ENCODE peak calls at places on chromosomes 12 and 14, in seven cellular contexts. One of them, this sample, is unnamed. For H3K9me3 and H3K4me1, the result is how much of the 10 kb centered on the place peaks cover.

GRCh38 chr14:55572578-55572977 is 7.4 kb upstream of the KTN1 start:
- DNase-seq in stomach: peak
- DNase-seq in mammary epithelial cell: no peak
- DNase-seq in CD8-positive, alpha-beta T cell: no peak
- DNase-seq in H9: no peak
- DNase-seq in A549: no peak
- DNase-seq in K562: peak
- DNase-seq in this sample: no peak

GRCh38 chr14:30385925-30386324 is 173.0 kb upstream of the G2E3 start:
- DNase-seq in stomach: no peak
- DNase-seq in mammary epithelial cell: no peak
- DNase-seq in CD8-positive, alpha-beta T cell: no peak
- DNase-seq in H9: no peak
- DNase-seq in A549: no peak
- DNase-seq in K562: no peak
- DNase-seq in this sample: no peak

GRCh38 chr12:67650528-67651379 is 2.2 kb downstream of the DYRK2 start:
- DNase-seq in stomach: no peak
- DNase-seq in mammary epithelial cell: no peak
- DNase-seq in CD8-positive, alpha-beta T cell: no peak
- DNase-seq in H9: no peak
- DNase-seq in A549: no peak
- DNase-seq in K562: no peak
- DNase-seq in this sample: no peak

GRCh38 chr14:102527255-102528232 is 18.0 kb upstream of the ANKRD9 start:
- DNase-seq in stomach: peak
- DNase-seq in mammary epithelial cell: peak
- DNase-seq in CD8-positive, alpha-beta T cell: no peak
- DNase-seq in H9: no peak
- DNase-seq in A549: peak
- DNase-seq in K562: no peak
- DNase-seq in this sample: no peak

GRCh38 chr12:47024463-47024862 is 55.0 kb upstream of the PCED1B start:
- DNase-seq in stomach: no peak
- DNase-seq in mammary epithelial cell: peak
- DNase-seq in CD8-positive, alpha-beta T cell: no peak
- DNase-seq in H9: no peak
- DNase-seq in A549: no peak
- DNase-seq in K562: no peak
- DNase-seq in this sample: no peak

GRCh38 chr12:95142752-95143151 is 69.3 kb upstream of the NR2C1 start:
- DNase-seq in stomach: no peak
- DNase-seq in mammary epithelial cell: no peak
- DNase-seq in CD8-positive, alpha-beta T cell: no peak
- DNase-seq in H9: no peak
- DNase-seq in A549: no peak
- DNase-seq in K562: no peak
- DNase-seq in this sample: no peak

GRCh38 chr14:101736585-101736984 is 24.9 kb upstream of the PPP2R5C start:
- DNase-seq in stomach: no peak
- DNase-seq in mammary epithelial cell: no peak
- DNase-seq in CD8-positive, alpha-beta T cell: no peak
- DNase-seq in H9: no peak
- DNase-seq in A549: no peak
- DNase-seq in K562: no peak
- DNase-seq in this sample: no peak

GRCh38 chr12:82627799-82628198 is 58.9 kb upstream of the TMTC2 start:
- DNase-seq in stomach: no peak
- DNase-seq in mammary epithelial cell: peak
- DNase-seq in CD8-positive, alpha-beta T cell: no peak
- DNase-seq in H9: peak
- DNase-seq in A549: peak
- DNase-seq in K562: no peak
- DNase-seq in this sample: no peak

GRCh38 chr12:30719060-30719459 is 23.4 kb upstream of the IPO8 start:
- DNase-seq in stomach: no peak
- DNase-seq in mammary epithelial cell: peak
- DNase-seq in CD8-positive, alpha-beta T cell: no peak
- DNase-seq in H9: no peak
- DNase-seq in A549: no peak
- DNase-seq in K562: no peak
- DNase-seq in this sample: no peak

GRCh38 chr12:49990269-49990668 is 17.5 kb downstream of the AQP6 start:
- DNase-seq in stomach: no peak
- DNase-seq in mammary epithelial cell: no peak
- DNase-seq in CD8-positive, alpha-beta T cell: no peak
- DNase-seq in H9: no peak
- DNase-seq in A549: no peak
- DNase-seq in K562: no peak
- DNase-seq in this sample: no peak

GRCh38 chr12:108570743-108571603 is 8.6 kb downstream of the ISCU start:
- DNase-seq in stomach: no peak
- DNase-seq in mammary epithelial cell: no peak
- DNase-seq in CD8-positive, alpha-beta T cell: peak
- DNase-seq in H9: no peak
- DNase-seq in A549: peak
- DNase-seq in K562: no peak
- DNase-seq in this sample: no peak

GRCh38 chr14:71166434-71166833 is 259.2 kb downstream of the PCNX1 start:
- DNase-seq in stomach: no peak
- DNase-seq in mammary epithelial cell: peak
- DNase-seq in CD8-positive, alpha-beta T cell: no peak
- DNase-seq in H9: no peak
- DNase-seq in A549: peak
- DNase-seq in K562: peak
- DNase-seq in this sample: no peak

GRCh38 chr12:16939871-16940306 is 333.9 kb upstream of the LMO3 start:
- DNase-seq in stomach: peak
- DNase-seq in mammary epithelial cell: peak
- DNase-seq in CD8-positive, alpha-beta T cell: no peak
- DNase-seq in H9: peak
- DNase-seq in A549: peak
- DNase-seq in K562: peak
- DNase-seq in this sample: no peak

GRCh38 chr12:27610380-27610779 is 85.9 kb upstream of the REP15 start:
- DNase-seq in stomach: no peak
- DNase-seq in mammary epithelial cell: peak
- DNase-seq in CD8-positive, alpha-beta T cell: no peak
- DNase-seq in H9: no peak
- DNase-seq in A549: peak
- DNase-seq in K562: no peak
- DNase-seq in this sample: no peak

GRCh38 chr14:23114669-23115491 is 4.2 kb downstream of the CEBPE start:
- DNase-seq in stomach: no peak
- DNase-seq in mammary epithelial cell: peak
- DNase-seq in CD8-positive, alpha-beta T cell: no peak
- DNase-seq in H9: no peak
- DNase-seq in A549: peak
- DNase-seq in K562: no peak
- DNase-seq in this sample: no peak

GRCh38 chr12:4251228-4251891 is 22.2 kb upstream of the CCND2 start:
- DNase-seq in stomach: no peak
- DNase-seq in mammary epithelial cell: no peak
- DNase-seq in CD8-positive, alpha-beta T cell: no peak
- DNase-seq in H9: no peak
- DNase-seq in A549: no peak
- DNase-seq in K562: no peak
- DNase-seq in this sample: no peak

GRCh38 chr12:11822071-11822818 is 172.8 kb downstream of the ETV6 start:
- DNase-seq in stomach: peak
- DNase-seq in mammary epithelial cell: peak
- DNase-seq in CD8-positive, alpha-beta T cell: no peak
- DNase-seq in H9: no peak
- DNase-seq in A549: no peak
- DNase-seq in K562: no peak
- DNase-seq in this sample: peak

GRCh38 chr12:30602678-30603077 is 93.0 kb downstream of the IPO8 start:
- DNase-seq in stomach: no peak
- DNase-seq in mammary epithelial cell: no peak
- DNase-seq in CD8-positive, alpha-beta T cell: no peak
- DNase-seq in H9: no peak
- DNase-seq in A549: no peak
- DNase-seq in K562: no peak
- DNase-seq in this sample: no peak

GRCh38 chr12:131040491-131040890 is 86.8 kb downstream of the ADGRD1 start:
- DNase-seq in stomach: no peak
- DNase-seq in mammary epithelial cell: no peak
- DNase-seq in CD8-positive, alpha-beta T cell: no peak
- DNase-seq in H9: no peak
- DNase-seq in A549: no peak
- DNase-seq in K562: no peak
- DNase-seq in this sample: no peak

GRCh38 chr14:68653754-68654153 is 139.1 kb downstream of the ZFP36L1 start:
- DNase-seq in stomach: no peak
- DNase-seq in mammary epithelial cell: no peak
- DNase-seq in CD8-positive, alpha-beta T cell: peak
- DNase-seq in H9: peak
- DNase-seq in A549: no peak
- DNase-seq in K562: no peak
- DNase-seq in this sample: no peak

GRCh38 chr12:107356266-107356936 is 263.1 kb upstream of the CRY1 start:
- DNase-seq in stomach: no peak
- DNase-seq in mammary epithelial cell: peak
- DNase-seq in CD8-positive, alpha-beta T cell: no peak
- DNase-seq in H9: no peak
- DNase-seq in A549: peak
- DNase-seq in K562: no peak
- DNase-seq in this sample: no peak

GRCh38 chr12:114399664-114400211 is 6.2 kb downstream of the TBX5 start:
- DNase-seq in stomach: no peak
- DNase-seq in mammary epithelial cell: peak
- DNase-seq in CD8-positive, alpha-beta T cell: no peak
- DNase-seq in H9: peak
- DNase-seq in A549: peak
- DNase-seq in K562: no peak
- DNase-seq in this sample: no peak

GRCh38 chr14:100241279-100241678 is 2.3 kb downstream of the YY1 start:
- DNase-seq in stomach: no peak
- DNase-seq in mammary epithelial cell: no peak
- DNase-seq in CD8-positive, alpha-beta T cell: no peak
- DNase-seq in H9: no peak
- DNase-seq in A549: no peak
- DNase-seq in K562: no peak
- DNase-seq in this sample: no peak
- H3K27ac ChIP-seq in stomach: peak
- H3K27ac ChIP-seq in mammary epithelial cell: peak
- H3K27ac ChIP-seq in CD8-positive, alpha-beta T cell: peak
- H3K27ac ChIP-seq in H9: no peak
- H3K27ac ChIP-seq in A549: peak
- H3K27ac ChIP-seq in K562: peak
- H3K27ac ChIP-seq in this sample: peak

GRCh38 chr14:47567273-47567672 is 108.1 kb downstream of the MDGA2 start:
- DNase-seq in stomach: no peak
- DNase-seq in mammary epithelial cell: no peak
- DNase-seq in CD8-positive, alpha-beta T cell: no peak
- DNase-seq in H9: no peak
- DNase-seq in A549: no peak
- DNase-seq in K562: no peak
- DNase-seq in this sample: no peak
- H3K9me3 ChIP-seq in stomach: under half
- H3K9me3 ChIP-seq in mammary epithelial cell: under half
- H3K9me3 ChIP-seq in CD8-positive, alpha-beta T cell: under half
- H3K9me3 ChIP-seq in H9: under half
- H3K9me3 ChIP-seq in A549: under half
- H3K9me3 ChIP-seq in K562: under half
- H3K9me3 ChIP-seq in this sample: under half

DNA sequence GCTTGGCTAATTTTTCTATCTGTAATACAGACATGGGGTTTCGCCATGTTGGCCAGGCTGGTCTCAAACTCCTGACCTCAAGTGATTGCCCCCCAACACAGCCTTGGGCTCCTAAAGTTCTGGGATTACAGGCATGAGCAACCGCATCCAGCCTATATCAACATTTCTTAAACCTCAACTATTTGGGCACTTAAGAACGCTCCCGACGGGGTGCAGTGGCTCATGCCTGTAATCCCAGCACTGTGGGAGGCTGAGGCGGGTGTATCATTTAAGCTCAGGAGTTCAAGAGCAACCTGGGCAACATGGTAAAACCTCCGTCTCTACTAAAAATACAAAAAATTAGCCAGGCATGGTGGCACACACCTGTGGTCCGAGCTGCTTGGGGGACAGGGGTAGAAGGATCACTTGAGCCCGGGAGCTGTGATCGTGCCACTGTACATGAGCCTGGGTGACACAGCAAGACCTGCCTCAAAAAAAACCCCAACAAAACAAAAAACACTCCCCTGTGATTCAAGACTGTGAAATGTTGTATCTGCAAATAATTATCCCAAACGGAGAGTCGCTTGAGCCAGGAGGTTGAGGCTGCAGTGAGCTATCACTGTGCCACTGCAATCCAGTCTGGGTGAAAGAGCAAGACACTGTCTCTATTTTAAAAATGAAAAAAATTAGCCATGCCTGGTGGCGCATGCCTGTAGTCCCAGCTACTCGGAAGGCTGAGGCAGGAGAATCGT is 21.5 kb downstream of the PPTC7 start:
- DNase-seq in stomach: no peak
- DNase-seq in mammary epithelial cell: no peak
- DNase-seq in CD8-positive, alpha-beta T cell: no peak
- DNase-seq in H9: no peak
- DNase-seq in A549: peak
- DNase-seq in K562: no peak
- DNase-seq in this sample: no peak
- H3K4me1 ChIP-seq in stomach: half or more
- H3K4me1 ChIP-seq in mammary epithelial cell: under half
- H3K4me1 ChIP-seq in CD8-positive, alpha-beta T cell: under half
- H3K4me1 ChIP-seq in H9: under half
- H3K4me1 ChIP-seq in A549: half or more
- H3K4me1 ChIP-seq in K562: under half
- H3K4me1 ChIP-seq in this sample: under half

DNA sequence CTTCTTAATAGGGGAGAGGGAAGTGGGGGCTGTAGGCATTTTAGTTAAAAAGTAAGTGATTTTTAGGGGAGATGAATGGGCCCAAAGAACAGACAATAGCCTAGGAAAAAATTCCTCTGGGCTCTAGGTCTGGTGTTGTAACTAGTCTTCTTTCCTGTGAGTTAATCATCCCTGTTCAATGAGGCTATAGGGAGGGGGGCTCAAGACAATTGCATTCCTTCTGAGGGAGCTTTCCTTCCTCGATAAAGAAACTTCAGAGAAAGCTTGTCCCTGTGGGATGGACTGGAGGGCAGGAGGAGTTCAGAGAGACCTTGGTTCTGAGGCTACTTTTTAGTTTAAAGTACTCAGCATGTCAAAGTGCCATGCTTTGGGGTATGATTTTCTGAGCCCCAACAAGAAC is 127.2 kb downstream of the BBS10 start:
- DNase-seq in stomach: no peak
- DNase-seq in mammary epithelial cell: no peak
- DNase-seq in CD8-positive, alpha-beta T cell: no peak
- DNase-seq in H9: no peak
- DNase-seq in A549: no peak
- DNase-seq in K562: no peak
- DNase-seq in this sample: no peak
- H3K27ac ChIP-seq in stomach: no peak
- H3K27ac ChIP-seq in mammary epithelial cell: no peak
- H3K27ac ChIP-seq in CD8-positive, alpha-beta T cell: no peak
- H3K27ac ChIP-seq in H9: no peak
- H3K27ac ChIP-seq in A549: no peak
- H3K27ac ChIP-seq in K562: no peak
- H3K27ac ChIP-seq in this sample: no peak

GRCh38 chr14:82125963-82126362 is 592.3 kb upstream of the SEL1L start:
- DNase-seq in stomach: no peak
- DNase-seq in mammary epithelial cell: no peak
- DNase-seq in CD8-positive, alpha-beta T cell: no peak
- DNase-seq in H9: no peak
- DNase-seq in A549: no peak
- DNase-seq in K562: no peak
- DNase-seq in this sample: no peak

GRCh38 chr14:82122678-82123077 is 589.0 kb upstream of the SEL1L start:
- DNase-seq in stomach: no peak
- DNase-seq in mammary epithelial cell: no peak
- DNase-seq in CD8-positive, alpha-beta T cell: no peak
- DNase-seq in H9: no peak
- DNase-seq in A549: no peak
- DNase-seq in K562: no peak
- DNase-seq in this sample: no peak
- H3K9me3 ChIP-seq in stomach: under half
- H3K9me3 ChIP-seq in mammary epithelial cell: under half
- H3K9me3 ChIP-seq in CD8-positive, alpha-beta T cell: under half
- H3K9me3 ChIP-seq in H9: under half
- H3K9me3 ChIP-seq in A549: under half
- H3K9me3 ChIP-seq in K562: under half
- H3K9me3 ChIP-seq in this sample: under half